ENCODE peak calls at places on chromosomes 1 and 21, in ten cellular contexts. O is OCI-LY7, U is colonic mucosa, H is mesendoderm, P is epithelial cell of esophagus, R is GM06990, A is body of pancreas, S is GM23248, D is cardiac fibroblast, F is ovary. W is an unnamed sample.

GRCh38 chr1:147084273-147085096 is 87.8 kb downstream of the PRKAB2 start:
- DNase-seq in O (peak; percentile 92), U (peak; percentile 72), H (peak; percentile 99), P (peak; percentile 89), R (peak; percentile 86), A (peak; percentile 64), S (peak; percentile 91), D (peak; percentile 89), F (peak; percentile 46), W (peak; percentile 87)

GRCh38 chr1:55720243-55720642 is 505.1 kb upstream of the USP24 start:
- DNase-seq in O (no peak), U (peak; percentile 61), H (no peak), P (no peak), R (no peak), A (no peak), S (peak; percentile 44), D (peak; percentile 49), F (peak; percentile 66), W (peak; percentile 91)

GRCh38 chr1:151828931-151829330 is 2.7 kb downstream of the RORC start:
- DNase-seq in O (no peak), U (peak; percentile 57), H (peak; percentile 91), P (peak; percentile 60), R (no peak), A (peak; percentile 34), S (peak; percentile 32), D (peak; percentile 75), F (no peak), W (peak; percentile 17)

GRCh38 chr1:165942062-165942461 is 114.6 kb downstream of the UCK2 start:
- DNase-seq in O (no peak), U (no peak), H (no peak), P (no peak), R (no peak), A (no peak), S (no peak), D (no peak), F (no peak), W (no peak)

GRCh38 chr1:41370756-41371420 is 9.7 kb downstream of the FOXO6 start:
- DNase-seq in O (no peak), U (no peak), H (no peak), P (no peak), R (no peak), A (no peak), S (no peak), D (no peak), F (peak; percentile 68), W (no peak)

GRCh38 chr1:1080951-1081310 is 6.8 kb upstream of the RNF223 start:
- DNase-seq in O (no peak), U (no peak), H (peak; percentile 40), P (no peak), R (no peak), A (peak; percentile 5), S (no peak), D (no peak), F (peak; percentile 19), W (no peak)

GRCh38 chr1:201262963-201263608 is 20.2 kb upstream of the PKP1 start:
- DNase-seq in O (no peak), U (peak; percentile 14), H (no peak), P (no peak), R (no peak), A (no peak), S (no peak), D (no peak), F (no peak), W (no peak)

GRCh38 chr1:59705849-59706599 is 108.7 kb upstream of the HOOK1 start:
- DNase-seq in O (no peak), U (no peak), H (no peak), P (peak; percentile 82), R (no peak), A (no peak), S (peak; percentile 88), D (peak; percentile 91), F (no peak), W (peak; percentile 76)

GRCh38 chr1:21804536-21804935 is 7.5 kb upstream of the LDLRAD2 start:
- DNase-seq in O (no peak), U (no peak), H (peak; percentile 78), P (no peak), R (no peak), A (no peak), S (no peak), D (no peak), F (no peak), W (no peak)

GRCh38 chr1:37945743-37946702 is 830 bp downstream of the INPP5B start:
- DNase-seq in O (no peak), U (peak; percentile 60), H (peak; percentile 57), P (no peak), R (no peak), A (peak; percentile 46), S (peak; percentile 93), D (peak; percentile 98), F (peak; percentile 92), W (peak; percentile 96)

GRCh38 chr21:44024895-44025353 is 12.8 kb downstream of the TRAPPC10 start:
- DNase-seq in O (no peak), U (no peak), H (peak; percentile 63), P (peak; percentile 75), R (no peak), A (peak; percentile 31), S (peak; percentile 87), D (peak; percentile 84), F (peak; percentile 59), W (peak; percentile 83)

GRCh38 chr1:86887479-86888162 is 26.3 kb downstream of the SELENOF start:
- DNase-seq in O (no peak), U (no peak), H (no peak), P (no peak), R (peak; percentile 18), A (no peak), S (no peak), D (no peak), F (no peak), W (no peak)
- H3K4me3 ChIP-seq in O (no peak overlapping the region), U (no peak overlapping the region), H (no peak overlapping the region), P (no peak overlapping the region), R (no peak overlapping the region), A (no peak overlapping the region), S (no peak overlapping the region), D (no peak overlapping the region), F (no peak overlapping the region), W (no peak overlapping the region)

GRCh38 chr1:62237361-62237760 is 42.7 kb downstream of the L1TD1 start:
- DNase-seq in O (no peak), U (no peak), H (no peak), P (peak; percentile 26), R (no peak), A (no peak), S (peak; percentile 54), D (no peak), F (no peak), W (no peak)
- H3K4me3 ChIP-seq in O (no peak overlapping the region), U (no peak overlapping the region), H (no peak overlapping the region), P (no peak overlapping the region), R (no peak overlapping the region), A (no peak overlapping the region), S (no peak overlapping the region), D (no peak overlapping the region), F (no peak overlapping the region), W (no peak overlapping the region)

GRCh38 chr1:167489581-167490340 is 28.6 kb downstream of the CD247 start:
- DNase-seq in O (no peak), U (no peak), H (peak; percentile 75), P (no peak), R (no peak), A (no peak), S (no peak), D (no peak), F (no peak), W (no peak)
- H3K4me3 ChIP-seq in O (no peak overlapping the region), U (no peak overlapping the region), H (no peak overlapping the region), P (no peak overlapping the region), R (no peak overlapping the region), A (no peak overlapping the region), S (no peak overlapping the region), D (no peak overlapping the region), F (no peak overlapping the region), W (no peak overlapping the region)

DNA sequence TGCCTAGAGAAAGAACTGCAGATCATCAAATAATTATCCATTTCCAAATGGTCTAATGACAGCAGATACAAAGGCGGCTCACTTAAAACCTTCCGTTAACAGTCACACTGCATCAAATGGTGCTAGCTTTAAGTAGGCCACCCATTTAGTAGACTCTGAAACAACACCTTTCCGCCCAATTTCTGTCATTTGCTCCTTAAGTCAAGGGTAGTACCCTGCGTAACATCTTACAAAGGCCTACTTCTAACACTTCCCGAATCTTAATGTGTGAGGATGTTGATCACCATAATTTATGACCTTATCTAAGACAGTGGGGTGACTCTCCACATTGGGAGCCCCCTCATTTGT is 684 bp upstream of the RALGPS2 start:
- DNase-seq in O (peak; percentile 70), U (no peak), H (no peak), P (no peak), R (no peak), A (no peak), S (no peak), D (no peak), F (no peak), W (no peak)
- H3K4me3 ChIP-seq in O (peak overlapping the region; percentile 92), U (peak overlapping the region; percentile 84), H (no peak overlapping the region), P (peak overlapping the region; percentile 76), R (peak overlapping the region; percentile 66), A (peak overlapping the region; percentile 60), S (peak overlapping the region; percentile 96), D (peak overlapping the region; percentile 74), F (peak overlapping the region; percentile 90), W (peak overlapping the region; percentile 89)

DNA sequence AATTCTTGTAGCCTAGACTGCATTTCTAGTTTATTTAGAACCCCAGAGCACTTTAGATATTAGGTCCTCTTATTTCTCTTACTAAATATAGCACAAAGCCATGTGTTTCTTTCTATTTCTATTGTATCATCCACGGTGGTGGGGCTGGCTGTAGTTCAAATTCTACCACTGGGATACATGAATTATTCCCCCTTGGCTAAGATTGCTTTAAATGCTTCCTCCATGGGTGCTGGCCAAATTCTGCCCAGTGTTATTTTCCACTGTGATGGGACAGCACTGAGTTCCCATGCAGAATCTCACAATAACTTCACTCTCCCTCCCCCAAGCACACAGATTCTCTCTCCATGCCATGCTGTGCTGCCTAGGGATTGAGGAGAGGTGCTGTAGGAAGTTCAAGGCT is 41.5 kb upstream of the GBP6 start:
- DNase-seq in O (no peak), U (no peak), H (no peak), P (no peak), R (no peak), A (no peak), S (no peak), D (no peak), F (no peak), W (no peak)
- H3K4me3 ChIP-seq in O (no peak overlapping the region), U (no peak overlapping the region), H (no peak overlapping the region), P (no peak overlapping the region), R (no peak overlapping the region), A (no peak overlapping the region), S (no peak overlapping the region), D (no peak overlapping the region), F (no peak overlapping the region), W (no peak overlapping the region)